ENCODE peak calls at places on chromosomes 5 and 9, in six cellular contexts. B is effector CD4-positive, alpha-beta T cell; Z is anterior cingulate cortex; X is stimulated activated CD4-positive, alpha-beta T cell treated with anti-CD3 and anti-CD28 coated beads, Interleukin-2, amount 100 ng/mL, for 48 hours; V is iris pigment epithelial cell; H is fibroblast of the aortic adventitia. Q is an unnamed sample.

GRCh38 chr5:29016067-29016466 is 1977.7 kb upstream of the CDH9 start:
- DNase-seq in B (no peak), Z (no peak), X (no peak), V (no peak), H (no peak), Q (no peak)

GRCh38 chr5:168883253-168883880 is 304.2 kb upstream of the PANK3 start:
- DNase-seq in B (no peak), Z (no peak), X (no peak), V (no peak), H (no peak), Q (no peak)

GRCh38 chr5:103408408-103408807 is 149.8 kb downstream of the MACIR start:
- DNase-seq in B (no peak), Z (no peak), X (no peak), V (no peak), H (no peak), Q (no peak)

GRCh38 chr5:53426517-53426839 is 54.0 kb upstream of the FST start:
- DNase-seq in B (no peak), Z (no peak), X (no peak), V (no peak), H (no peak), Q (no peak)

GRCh38 chr5:126965061-126965475 is 65.3 kb downstream of the MARCHF3 start:
- DNase-seq in B (no peak), Z (no peak), X (no peak), V (peak; percentile 98), H (peak; percentile 97), Q (peak; percentile 94)

GRCh38 chr5:56786346-56786745 is 29.0 kb upstream of the MAP3K1 start:
- DNase-seq in B (no peak), Z (no peak), X (no peak), V (no peak), H (no peak), Q (no peak)

GRCh38 chr9:2663486-2663885 is 41.9 kb downstream of the VLDLR start:
- DNase-seq in B (no peak), Z (no peak), X (no peak), V (no peak), H (no peak), Q (no peak)

GRCh38 chr9:94929373-94929764 is 202.9 kb downstream of the AOPEP start:
- DNase-seq in B (no peak), Z (no peak), X (no peak), V (no peak), H (peak; percentile 92), Q (no peak)

GRCh38 chr5:179694561-179694960 is 4.2 kb upstream of the CANX start:
- DNase-seq in B (no peak), Z (no peak), X (no peak), V (no peak), H (no peak), Q (no peak)

GRCh38 chr5:98570661-98571181 is 202.7 kb upstream of the RGMB start:
- DNase-seq in B (no peak), Z (no peak), X (no peak), V (peak; percentile 53), H (peak; percentile 55), Q (peak; percentile 91)

GRCh38 chr5:142684508-142685031 is 1.3 kb downstream of the FGF1 start:
- DNase-seq in B (no peak), Z (peak; percentile 80), X (no peak), V (no peak), H (no peak), Q (peak; percentile 32)

GRCh38 chr5:1004598-1005361 is 3.8 kb upstream of the NKD2 start:
- DNase-seq in B (peak; percentile 4), Z (no peak), X (peak; percentile 32), V (peak; percentile 59), H (peak; percentile 56), Q (no peak)

GRCh38 chr5:82074968-82075367 is 103.1 kb downstream of the ATG10 start:
- DNase-seq in B (no peak), Z (no peak), X (no peak), V (no peak), H (peak; percentile 5), Q (peak; percentile 1)

GRCh38 chr5:15248731-15249130 is 251.2 kb upstream of the FBXL7 start:
- DNase-seq in B (no peak), Z (no peak), X (no peak), V (no peak), H (no peak), Q (no peak)

GRCh38 chr9:806285-807156 is 35.0 kb upstream of the DMRT1 start:
- DNase-seq in B (no peak), Z (no peak), X (no peak), V (peak; percentile 40), H (peak; percentile 66), Q (peak; percentile 30)

GRCh38 chr9:35835216-35835604 is 6.2 kb downstream of the TMEM8B start:
- DNase-seq in B (no peak), Z (no peak), X (no peak), V (no peak), H (no peak), Q (no peak)